ENCODE peak calls at places on chromosomes 16 and 17, in seven cellular contexts. V is body of pancreas, H is Panc1, E is fibroblast of pulmonary artery, P is brain microvascular endothelial cell, S is fibroblast of lung, M is GM12865. G is an unnamed sample.

GRCh38 chr16:53018834-53019416 is 33.8 kb downstream of the CHD9NB start:
- DNase-seq in H (no peak), S (no peak), M (no peak), P (no peak), E (no peak), V (no peak), G (no peak)

GRCh38 chr16:17414421-17414820 is 56.3 kb downstream of the XYLT1 start:
- DNase-seq in E (no peak), V (no peak), M (peak; percentile 71), H (no peak), P (no peak), S (no peak), G (no peak)

GRCh38 chr17:74361613-74362391 is at the start of gene BTBD17:
- DNase-seq in H (no peak), M (peak; percentile 29), P (no peak), V (peak; percentile 62), S (peak; percentile 6), E (no peak), G (no peak)

GRCh38 chr17:51830886-51831285 is 327.6 kb downstream of the CA10 start:
- DNase-seq in M (no peak), E (no peak), S (no peak), H (no peak), P (no peak), V (no peak), G (no peak)

GRCh38 chr16:22751685-22752084 is 62.3 kb upstream of the HS3ST2 start:
- DNase-seq in H (no peak), P (no peak), M (no peak), S (no peak), V (no peak), E (no peak), G (no peak)

GRCh38 chr17:59149051-59149450 is 5.9 kb downstream of the SKA2 start:
- DNase-seq in S (peak; percentile 50), P (no peak), V (no peak), M (no peak), E (peak; percentile 24), H (no peak), G (no peak)

GRCh38 chr16:57689772-57690558 is 4.6 kb upstream of the DRC7 start:
- DNase-seq in P (no peak), V (no peak), E (no peak), H (no peak), M (peak; percentile 80), S (no peak), G (no peak)

GRCh38 chr17:17320188-17320910 is 17.2 kb downstream of the NT5M start:
- DNase-seq in M (no peak), P (no peak), S (no peak), V (no peak), E (no peak), H (no peak), G (no peak)

GRCh38 chr17:41060052-41060604 is at the start of gene KRTAP2-3:
- DNase-seq in S (peak; percentile 52), E (peak; percentile 66), V (no peak), H (peak; percentile 45), P (peak; percentile 89), M (no peak), G (no peak)

GRCh38 chr17:9350083-9350482 is 225.5 kb downstream of the STX8 start:
- DNase-seq in P (peak; percentile 94), E (peak; percentile 91), M (no peak), H (peak; percentile 47), V (no peak), S (peak; percentile 92), G (no peak)

GRCh38 chr17:4986403-4986802 is 1.1 kb downstream of the CAMTA2 start:
- DNase-seq in S (no peak), M (peak; percentile 20), E (no peak), P (no peak), V (no peak), H (no peak), G (no peak)
- H3K4me3 ChIP-seq in S (peak overlapping the region; percentile 98), M (peak overlapping the region; percentile 66), E (peak overlapping the region; percentile 81), P (peak overlapping the region; percentile 82), V (peak overlapping the region; percentile 96), H (peak overlapping the region; percentile 67), G (peak overlapping the region; percentile 92)

GRCh38 chr16:54282202-54282922 is 4.2 kb downstream of the IRX3 start:
- DNase-seq in P (no peak), M (no peak), H (no peak), E (peak; percentile 37), V (peak; percentile 58), S (no peak), G (no peak)
- H3K4me3 ChIP-seq in P (peak overlapping the region; percentile 37), M (no peak overlapping the region), H (no peak overlapping the region), E (peak overlapping the region; percentile 5), V (no peak overlapping the region), S (no peak overlapping the region), G (no peak overlapping the region)

GRCh38 chr16:82586130-82586529 is 40.6 kb upstream of the CDH13 start:
- DNase-seq in V (no peak), M (no peak), H (no peak), E (no peak), P (no peak), S (no peak), G (no peak)

GRCh38 chr16:82582971-82583370 is 43.8 kb upstream of the CDH13 start:
- DNase-seq in E (no peak), M (no peak), S (no peak), P (no peak), H (no peak), V (no peak), G (no peak)

GRCh38 chr16:82585675-82586074 is 41.1 kb upstream of the CDH13 start:
- DNase-seq in V (no peak), M (no peak), P (peak; percentile 24), E (peak; percentile 20), H (no peak), S (no peak), G (no peak)

GRCh38 chr16:82583415-82583814 is 43.4 kb upstream of the CDH13 start:
- DNase-seq in M (no peak), S (no peak), P (no peak), E (no peak), H (no peak), V (no peak), G (no peak)

DNA sequence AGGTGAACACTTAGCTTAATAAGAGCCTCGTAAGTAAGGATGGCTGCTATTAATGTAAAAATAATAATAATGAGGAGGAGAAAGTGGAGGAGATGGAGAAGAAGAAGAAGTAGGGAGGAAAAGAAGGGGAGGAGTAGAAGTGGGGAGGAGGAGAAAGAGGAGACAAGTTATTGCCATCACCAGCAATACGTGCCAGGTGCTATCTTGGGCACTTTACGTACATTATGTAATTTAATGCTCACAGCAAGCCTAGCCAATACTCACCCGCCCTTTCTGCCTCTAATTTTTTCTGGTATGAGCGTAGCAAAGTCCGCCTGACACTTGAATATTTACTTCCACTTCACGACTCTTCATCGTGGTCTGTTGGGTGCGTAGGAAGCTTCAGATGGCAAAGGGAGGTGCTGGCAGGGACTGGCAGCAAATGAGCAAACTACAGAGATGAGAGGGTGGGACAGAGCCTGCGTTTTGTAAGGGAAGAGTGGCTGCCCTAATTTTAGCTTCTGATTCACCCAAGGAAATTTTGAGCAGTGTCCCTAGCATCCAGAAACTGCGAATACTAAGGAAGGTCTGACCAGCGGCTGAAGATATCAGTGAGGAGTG is 42.1 kb upstream of the CDH13 start:
- DNase-seq in M (no peak), H (no peak), P (no peak), V (no peak), E (no peak), S (no peak), G (no peak)
- H3K4me3 ChIP-seq in M (no peak overlapping the region), H (no peak overlapping the region), P (no peak overlapping the region), V (no peak overlapping the region), E (no peak overlapping the region), S (no peak overlapping the region), G (no peak overlapping the region)

DNA sequence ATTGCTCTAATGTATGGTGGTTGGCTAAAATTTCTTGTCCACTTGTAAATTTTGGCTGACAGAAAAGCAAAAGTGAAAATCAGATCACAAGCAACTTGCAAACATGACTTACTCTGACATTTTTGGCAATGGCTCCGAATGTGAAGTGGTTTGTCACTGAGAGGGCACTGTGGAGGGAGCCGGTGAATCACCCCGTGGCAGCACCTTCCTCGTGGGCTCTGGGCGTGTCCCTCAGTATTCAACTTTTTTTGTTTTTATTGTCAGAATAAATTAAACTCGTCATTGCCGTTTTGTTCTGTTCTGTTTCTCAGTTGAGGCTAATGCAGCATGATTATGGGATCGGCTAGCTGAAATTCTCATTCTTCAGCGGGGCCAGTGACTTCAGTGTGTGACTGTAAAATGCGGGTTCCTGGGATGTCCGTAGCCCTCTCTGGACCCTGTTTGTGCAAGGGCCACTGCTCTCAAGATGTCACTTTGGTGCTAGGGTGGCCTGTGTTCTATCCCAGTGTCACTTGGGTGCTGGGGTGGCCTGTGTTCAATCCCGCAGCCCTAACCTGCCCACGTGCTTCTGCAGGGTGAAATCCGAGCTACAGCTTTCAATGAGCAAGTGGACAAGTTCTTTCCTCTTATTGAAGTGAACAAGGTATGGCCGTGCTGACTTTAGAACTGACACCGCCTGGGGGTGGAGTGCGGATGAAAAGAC is 48.8 kb downstream of the RPA1 start:
- DNase-seq in M (no peak), P (no peak), S (no peak), E (no peak), V (no peak), H (no peak), G (no peak)
- H3K4me3 ChIP-seq in M (no peak overlapping the region), P (no peak overlapping the region), S (no peak overlapping the region), E (no peak overlapping the region), V (no peak overlapping the region), H (no peak overlapping the region), G (no peak overlapping the region)

GRCh38 chr17:47948706-47949196 is 7.4 kb downstream of the PNPO start:
- DNase-seq in E (no peak), V (peak; percentile 74), S (no peak), M (no peak), P (no peak), H (no peak), G (no peak)

GRCh38 chr17:47946929-47947397 is 5.6 kb downstream of the PNPO start:
- DNase-seq in S (peak; percentile 76), V (peak; percentile 95), P (peak; percentile 89), E (peak; percentile 81), M (peak; percentile 89), H (peak; percentile 68), G (peak; percentile 79)

GRCh38 chr17:47950448-47950847 is 7.2 kb downstream of the PRR15L start:
- DNase-seq in H (no peak), P (no peak), S (no peak), M (no peak), V (peak; percentile 58), E (no peak), G (no peak)

GRCh38 chr17:47949951-47950350 is 7.7 kb downstream of the PRR15L start:
- DNase-seq in M (peak; percentile 74), S (no peak), E (no peak), H (no peak), P (no peak), V (peak; percentile 87), G (peak; percentile 69)

DNA sequence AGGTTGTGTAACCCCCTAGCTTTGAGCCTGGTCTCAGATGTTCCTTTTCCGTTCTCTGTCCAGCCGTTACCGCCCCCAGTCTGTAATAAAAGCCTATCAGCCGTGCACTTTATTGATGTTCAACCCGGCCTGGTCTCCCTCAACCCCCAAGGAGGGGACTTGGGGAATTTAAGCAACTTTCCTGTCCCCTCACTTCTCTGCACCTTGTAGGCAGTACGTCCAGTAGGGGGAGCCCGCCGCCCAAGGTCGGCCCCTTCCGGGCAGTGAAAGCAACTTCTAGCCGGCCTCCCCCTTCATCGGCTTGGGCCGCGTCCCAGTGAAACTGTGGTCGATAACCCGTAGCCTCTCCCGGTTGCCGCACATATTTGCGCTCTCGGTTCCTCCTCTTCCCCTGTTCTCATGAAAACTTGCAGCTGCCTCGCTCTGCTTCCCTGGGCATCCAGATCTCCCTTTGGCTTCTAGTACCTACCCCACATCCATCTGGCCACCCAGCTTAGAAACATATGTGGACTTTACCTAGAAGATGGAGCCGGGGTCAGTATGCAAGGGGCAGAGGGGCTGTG is 7.9 kb downstream of the PNPO start:
- DNase-seq in H (no peak), M (peak; percentile 91), E (peak; percentile 86), V (peak; percentile 97), S (peak; percentile 83), P (peak; percentile 70), G (peak; percentile 79)
- H3K4me3 ChIP-seq in H (no peak overlapping the region), M (peak overlapping the region; percentile 13), E (peak overlapping the region; percentile 30), V (no peak overlapping the region), S (peak overlapping the region; percentile 17), P (peak overlapping the region; percentile 12), G (peak overlapping the region; percentile 41)

GRCh38 chr16:65122724-65122973 is 786 bp upstream of the CDH11 start:
- DNase-seq in V (no peak), P (no peak), S (no peak), H (no peak), M (no peak), E (no peak), G (no peak)
- H3K4me3 ChIP-seq in V (no peak overlapping the region), P (peak overlapping the region; percentile 73), S (peak overlapping the region; percentile 51), H (peak overlapping the region; percentile 35), M (no peak overlapping the region), E (peak overlapping the region; percentile 94), G (no peak overlapping the region)